ENCODE peak calls at places on chromosomes 3 and 15, in nine cellular contexts. One of them, this sample, is unnamed.

GRCh38 chr3:69178838-69179739 is 56.7 kb upstream of the LMOD3 start:
- DNase-seq in kidney epithelial cell: no peak
- DNase-seq in foreskin melanocyte: no peak
- DNase-seq in skeletal muscle cell: no peak
- DNase-seq in HT1080: peak; percentile 62
- DNase-seq in fibroblast of mammary gland: no peak
- DNase-seq in left ventricle myocardium superior: no peak
- DNase-seq in substantia nigra: no peak
- DNase-seq in HCT116: no peak
- DNase-seq in this sample: no peak

GRCh38 chr15:63597033-63597790 is at the start of gene FBXL22:
- DNase-seq in kidney epithelial cell: no peak
- DNase-seq in foreskin melanocyte: no peak
- DNase-seq in skeletal muscle cell: no peak
- DNase-seq in HT1080: no peak
- DNase-seq in fibroblast of mammary gland: no peak
- DNase-seq in left ventricle myocardium superior: peak; percentile 66
- DNase-seq in substantia nigra: no peak
- DNase-seq in HCT116: no peak
- DNase-seq in this sample: peak; percentile 66

GRCh38 chr3:50539887-50540286 is 27.7 kb downstream of the C3orf18 start:
- DNase-seq in kidney epithelial cell: no peak
- DNase-seq in foreskin melanocyte: no peak
- DNase-seq in skeletal muscle cell: no peak
- DNase-seq in HT1080: no peak
- DNase-seq in fibroblast of mammary gland: no peak
- DNase-seq in left ventricle myocardium superior: no peak
- DNase-seq in substantia nigra: no peak
- DNase-seq in HCT116: no peak
- DNase-seq in this sample: no peak

GRCh38 chr3:134291300-134292254 is 40.9 kb upstream of the RYK start:
- DNase-seq in kidney epithelial cell: no peak
- DNase-seq in foreskin melanocyte: no peak
- DNase-seq in skeletal muscle cell: peak; percentile 81
- DNase-seq in HT1080: peak; percentile 60
- DNase-seq in fibroblast of mammary gland: peak; percentile 87
- DNase-seq in left ventricle myocardium superior: peak; percentile 85
- DNase-seq in substantia nigra: no peak
- DNase-seq in HCT116: no peak
- DNase-seq in this sample: peak; percentile 94

GRCh38 chr3:154684021-154684420 is 254.0 kb upstream of the GPR149 start:
- DNase-seq in kidney epithelial cell: no peak
- DNase-seq in foreskin melanocyte: no peak
- DNase-seq in skeletal muscle cell: no peak
- DNase-seq in HT1080: peak; percentile 30
- DNase-seq in fibroblast of mammary gland: no peak
- DNase-seq in left ventricle myocardium superior: no peak
- DNase-seq in substantia nigra: no peak
- DNase-seq in HCT116: peak; percentile 16
- DNase-seq in this sample: no peak

GRCh38 chr3:134796313-134797079 is 1.4 kb downstream of the EPHB1 start:
- DNase-seq in kidney epithelial cell: no peak
- DNase-seq in foreskin melanocyte: no peak
- DNase-seq in skeletal muscle cell: no peak
- DNase-seq in HT1080: no peak
- DNase-seq in fibroblast of mammary gland: peak; percentile 15
- DNase-seq in left ventricle myocardium superior: peak; percentile 35
- DNase-seq in substantia nigra: no peak
- DNase-seq in HCT116: no peak
- DNase-seq in this sample: peak; percentile 24

GRCh38 chr15:89822951-89823701 is 8.5 kb upstream of the ANPEP start:
- DNase-seq in kidney epithelial cell: no peak
- DNase-seq in foreskin melanocyte: no peak
- DNase-seq in skeletal muscle cell: no peak
- DNase-seq in HT1080: peak; percentile 89
- DNase-seq in fibroblast of mammary gland: peak; percentile 82
- DNase-seq in left ventricle myocardium superior: no peak
- DNase-seq in substantia nigra: no peak
- DNase-seq in HCT116: no peak
- DNase-seq in this sample: peak; percentile 73

GRCh38 chr15:95108673-95109072 is 877.3 kb downstream of the MCTP2 start:
- DNase-seq in kidney epithelial cell: no peak
- DNase-seq in foreskin melanocyte: no peak
- DNase-seq in skeletal muscle cell: no peak
- DNase-seq in HT1080: no peak
- DNase-seq in fibroblast of mammary gland: no peak
- DNase-seq in left ventricle myocardium superior: no peak
- DNase-seq in substantia nigra: no peak
- DNase-seq in HCT116: no peak
- DNase-seq in this sample: no peak

GRCh38 chr3:68151359-68151758 is 496.9 kb upstream of the SUCLG2 start:
- DNase-seq in kidney epithelial cell: no peak
- DNase-seq in foreskin melanocyte: no peak
- DNase-seq in skeletal muscle cell: no peak
- DNase-seq in HT1080: no peak
- DNase-seq in fibroblast of mammary gland: no peak
- DNase-seq in left ventricle myocardium superior: no peak
- DNase-seq in substantia nigra: no peak
- DNase-seq in HCT116: no peak
- DNase-seq in this sample: no peak

GRCh38 chr3:94066829-94067470 is 4.1 kb downstream of the NSUN3 start:
- DNase-seq in kidney epithelial cell: no peak
- DNase-seq in foreskin melanocyte: no peak
- DNase-seq in skeletal muscle cell: no peak
- DNase-seq in HT1080: no peak
- DNase-seq in fibroblast of mammary gland: no peak
- DNase-seq in left ventricle myocardium superior: no peak
- DNase-seq in substantia nigra: no peak
- DNase-seq in HCT116: no peak
- DNase-seq in this sample: no peak

GRCh38 chr3:101998256-101998926 is 149.1 kb downstream of the NFKBIZ start:
- DNase-seq in kidney epithelial cell: no peak
- DNase-seq in foreskin melanocyte: no peak
- DNase-seq in skeletal muscle cell: peak; percentile 71
- DNase-seq in HT1080: no peak
- DNase-seq in fibroblast of mammary gland: peak; percentile 41
- DNase-seq in left ventricle myocardium superior: no peak
- DNase-seq in substantia nigra: no peak
- DNase-seq in HCT116: no peak
- DNase-seq in this sample: no peak

This sample was measured in fibroblast of the aortic adventitia.